ENCODE peak calls at places on chromosome 5, in seven cellular contexts. X is astrocyte, P is small intestine, E is GM23248, B is fibroblast of lung, G is Panc1, K is lower lobe of right lung. R is an unnamed sample.

GRCh38 chr5:154967419-154968024 is 26.6 kb downstream of the MRPL22 start:
- DNase-seq in X (no peak), P (no peak), E (peak; percentile 38), B (no peak), G (no peak), K (no peak), R (no peak)

GRCh38 chr5:31987985-31988710 is 186.0 kb downstream of the GOLPH3 start:
- DNase-seq in X (peak; percentile 97), P (no peak), E (peak; percentile 96), B (peak; percentile 99), G (no peak), K (no peak), R (no peak)

GRCh38 chr5:92309336-92309991 is 926.3 kb upstream of the ARRDC3 start:
- DNase-seq in X (peak; percentile 27), P (peak; percentile 2), E (peak; percentile 70), B (peak; percentile 49), G (peak; percentile 24), K (no peak), R (no peak)

GRCh38 chr5:68027519-68027918 is 188.0 kb upstream of the PIK3R1 start:
- DNase-seq in X (peak; percentile 91), P (no peak), E (peak; percentile 80), B (peak; percentile 93), G (no peak), K (no peak), R (peak; percentile 67)

GRCh38 chr5:82719368-82719767 is 357.8 kb downstream of the TMEM167A start:
- DNase-seq in X (peak; percentile 3), P (no peak), E (peak; percentile 17), B (peak; percentile 16), G (no peak), K (no peak), R (peak; percentile 59)

GRCh38 chr5:170439246-170439943 is 50.2 kb upstream of the KCNMB1 start:
- DNase-seq in X (no peak), P (no peak), E (no peak), B (no peak), G (no peak), K (no peak), R (no peak)

GRCh38 chr5:117266237-117266725 is 691.7 kb upstream of the SEMA6A start:
- DNase-seq in X (no peak), P (no peak), E (no peak), B (peak; percentile 1), G (no peak), K (no peak), R (no peak)

GRCh38 chr5:149313151-149313841 is 32.0 kb upstream of the GRPEL2 start:
- DNase-seq in X (no peak), P (no peak), E (no peak), B (no peak), G (no peak), K (no peak), R (no peak)

GRCh38 chr5:158120760-158121159 is 261.8 kb upstream of the CLINT1 start:
- DNase-seq in X (peak; percentile 18), P (no peak), E (peak; percentile 71), B (peak; percentile 20), G (no peak), K (no peak), R (no peak)

GRCh38 chr5:138829341-138829740 is 45.8 kb downstream of the LRRTM2 start:
- DNase-seq in X (no peak), P (no peak), E (peak; percentile 68), B (peak; percentile 23), G (no peak), K (no peak), R (no peak)

GRCh38 chr5:58818515-58818914 is 235.6 kb downstream of the RAB3C start:
- DNase-seq in X (no peak), P (no peak), E (no peak), B (no peak), G (no peak), K (no peak), R (no peak)

GRCh38 chr5:175508896-175509295 is 30.5 kb downstream of the SFXN1 start:
- DNase-seq in X (no peak), P (no peak), E (no peak), B (no peak), G (no peak), K (no peak), R (no peak)

GRCh38 chr5:143880178-143880577 is 68.2 kb downstream of the HMHB1 start:
- DNase-seq in X (peak; percentile 66), P (no peak), E (no peak), B (peak; percentile 75), G (no peak), K (no peak), R (no peak)

GRCh38 chr5:135955525-135955924 is 742 bp upstream of the LECT2 start:
- DNase-seq in X (no peak), P (no peak), E (no peak), B (no peak), G (no peak), K (no peak), R (no peak)

GRCh38 chr5:125719681-125720676 is 703.2 kb upstream of the GRAMD2B start:
- DNase-seq in X (peak; percentile 39), P (no peak), E (no peak), B (peak; percentile 49), G (no peak), K (no peak), R (no peak)

GRCh38 chr5:154868702-154869101 is 10.3 kb downstream of the CNOT8 start:
- DNase-seq in X (no peak), P (no peak), E (peak; percentile 19), B (no peak), G (no peak), K (no peak), R (no peak)

GRCh38 chr5:130400091-130400490 is 495.8 kb downstream of the CHSY3 start:
- DNase-seq in X (peak; percentile 64), P (no peak), E (peak; percentile 0), B (peak; percentile 75), G (no peak), K (no peak), R (no peak)

GRCh38 chr5:87383216-87383615 is 29.5 kb downstream of the CCNH start:
- DNase-seq in X (peak; percentile 33), P (no peak), E (peak; percentile 24), B (peak; percentile 41), G (no peak), K (no peak), R (no peak)

GRCh38 chr5:16970826-16971225 is 34.7 kb upstream of the MYO10 start:
- DNase-seq in X (peak; percentile 34), P (no peak), E (peak; percentile 60), B (peak; percentile 53), G (no peak), K (no peak), R (no peak)

GRCh38 chr5:147245381-147246055 is 10.7 kb downstream of the STK32A start:
- DNase-seq in X (no peak), P (no peak), E (no peak), B (no peak), G (no peak), K (no peak), R (no peak)

GRCh38 chr5:87105577-87105976 is 162.1 kb upstream of the RASA1 start:
- DNase-seq in X (no peak), P (no peak), E (no peak), B (no peak), G (no peak), K (no peak), R (no peak)

GRCh38 chr5:126449751-126450271 is 26.6 kb downstream of the GRAMD2B start:
- DNase-seq in X (peak; percentile 67), P (peak; percentile 54), E (peak; percentile 88), B (peak; percentile 74), G (no peak), K (no peak), R (no peak)

DNA sequence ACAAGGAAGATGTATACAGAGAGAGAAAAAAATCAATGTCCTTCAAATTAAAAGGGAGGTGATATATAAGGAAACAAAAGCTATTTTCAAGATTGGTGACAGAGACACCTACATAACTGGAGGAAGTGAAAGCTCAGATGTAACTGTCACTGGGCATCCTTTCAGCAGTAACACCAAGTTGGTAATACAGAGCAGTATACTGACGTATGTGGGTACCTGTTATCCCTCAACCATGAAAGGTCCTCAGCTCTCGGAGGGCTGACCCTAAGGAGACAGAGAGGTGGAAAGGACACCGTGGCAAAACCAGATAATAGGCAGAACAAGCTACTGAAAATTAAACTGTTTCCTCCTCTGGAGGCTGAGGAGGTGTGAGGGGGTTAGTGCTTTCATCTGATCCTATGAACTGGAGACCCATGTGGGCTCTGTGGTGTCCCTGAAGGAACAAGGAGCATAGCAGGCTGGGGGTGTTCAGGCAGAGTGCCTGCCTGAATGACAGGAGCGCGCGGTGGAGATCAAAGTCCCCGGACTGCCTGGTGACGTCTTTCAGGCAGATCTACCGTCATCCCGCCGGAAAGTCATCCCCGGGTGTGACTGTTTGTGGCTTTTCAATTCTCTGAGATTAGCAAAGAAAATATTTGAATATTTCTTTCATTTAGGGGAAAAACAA is 130.2 kb upstream of the FSTL4 start:
- DNase-seq in X (no peak), P (peak; percentile 22), E (no peak), B (no peak), G (no peak), K (no peak), R (no peak)
- H3K4me3 ChIP-seq in X (no peak overlapping the region), P (no peak overlapping the region), E (no peak overlapping the region), B (no peak overlapping the region), G (no peak overlapping the region), K (no peak overlapping the region), R (no peak overlapping the region)

DNA sequence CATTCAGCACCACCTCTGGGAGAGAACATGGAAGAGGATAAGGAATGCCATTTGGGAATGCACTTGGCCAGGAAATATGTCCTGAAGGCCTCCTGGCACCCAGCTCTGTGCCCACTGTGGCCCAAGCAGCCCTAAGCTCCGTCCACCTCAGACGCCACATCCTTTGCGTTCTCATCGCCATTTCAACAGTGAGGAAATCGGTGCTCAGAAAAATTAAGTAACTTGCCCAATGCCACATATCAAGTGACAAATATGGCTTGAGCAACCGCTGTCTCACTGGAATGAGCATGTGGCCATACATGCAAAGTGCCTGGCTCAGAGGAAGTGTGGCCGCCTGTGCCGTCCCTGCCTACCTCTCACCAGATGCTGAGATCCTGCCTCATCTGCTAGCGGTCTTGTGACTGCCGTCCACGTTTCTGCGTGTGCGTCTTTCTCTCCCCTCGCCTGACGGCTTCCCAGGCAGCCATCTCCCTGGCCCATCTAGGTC is 984 bp upstream of the DOK3 start:
- DNase-seq in X (no peak), P (no peak), E (no peak), B (no peak), G (no peak), K (peak; percentile 86), R (no peak)
- H3K4me1 ChIP-seq in X (peaks cover 4% of the 10 kb centered on the region), P (peaks cover 2% of the 10 kb centered on the region), E (peaks cover 7% of the 10 kb centered on the region), B (peaks cover 3% of the 10 kb centered on the region), G (peaks cover 9% of the 10 kb centered on the region), K (peaks cover 32% of the 10 kb centered on the region), R (peaks cover under 1% of the 10 kb centered on the region)

DNA sequence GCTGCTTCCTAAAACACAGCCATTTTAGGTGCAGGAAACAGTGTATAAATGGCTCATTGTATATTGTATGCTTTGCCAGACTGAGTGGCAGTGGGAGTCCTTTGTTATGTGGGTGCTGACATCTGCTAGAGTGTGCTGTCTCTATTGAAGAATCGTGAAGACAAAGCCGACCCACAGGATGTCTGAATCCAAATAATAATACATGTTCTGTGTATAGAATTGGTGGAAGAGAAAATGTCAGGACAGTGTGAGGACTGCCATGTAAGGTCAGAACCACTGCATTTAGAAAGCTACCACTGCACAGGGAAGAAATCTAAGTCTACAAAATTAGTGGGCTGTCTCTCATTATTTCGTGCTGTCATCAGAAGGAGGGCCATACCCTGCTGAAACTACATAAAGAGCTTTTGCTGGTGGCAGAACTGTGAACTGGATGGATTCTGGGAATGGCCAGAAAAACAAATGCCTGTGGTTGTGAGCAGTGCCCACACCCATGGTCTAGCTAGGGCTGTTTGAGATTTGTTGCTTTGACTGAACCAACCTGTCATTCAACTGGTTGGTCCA is 2.5 kb downstream of the IL7R start:
- DNase-seq in X (peak; percentile 60), P (no peak), E (peak; percentile 38), B (peak; percentile 74), G (no peak), K (no peak), R (no peak)
- H3K4me3 ChIP-seq in X (no peak overlapping the region), P (peak overlapping the region; percentile 23), E (peak overlapping the region; percentile 4), B (peak overlapping the region; percentile 40), G (no peak overlapping the region), K (peak overlapping the region; percentile 48), R (no peak overlapping the region)

GRCh38 chr5:141877478-141878185 is 578 bp downstream of the PCDH1 start:
- DNase-seq in X (no peak), P (peak; percentile 31), E (peak; percentile 38), B (no peak), G (no peak), K (no peak), R (peak; percentile 70)
- H3K4me1 ChIP-seq in X (peaks cover 24% of the 10 kb centered on the region), P (peaks cover 2% of the 10 kb centered on the region), E (peaks cover 7% of the 10 kb centered on the region), B (peaks cover 5% of the 10 kb centered on the region), G (peaks cover 14% of the 10 kb centered on the region), K (peaks cover 60% of the 10 kb centered on the region), R (peaks cover 3% of the 10 kb centered on the region)